ENCODE peak calls at places on chromosomes 2 and 18, in ten cellular contexts. F, A, Z, U, D, N, K, P, C and E are unnamed samples.

GRCh38 chr2:232838406-232838874 is 31.6 kb upstream of the SNORC start:
- DNase-seq in F (peak; percentile 48), A (no peak), Z (peak; percentile 69), U (peak; percentile 20), D (peak; percentile 90), N (no peak), K (peak; percentile 13), P (no peak), C (peak; percentile 30), E (no peak)

GRCh38 chr2:41775381-41776025 is 272.3 kb upstream of the PKDCC start:
- DNase-seq in F (no peak), A (no peak), Z (no peak), U (no peak), D (no peak), N (no peak), K (no peak), P (no peak), C (no peak), E (no peak)

GRCh38 chr2:33673937-33674336 is 74.8 kb upstream of the FAM98A start:
- DNase-seq in F (no peak), A (peak; percentile 24), Z (no peak), U (no peak), D (peak; percentile 29), N (no peak), K (peak; percentile 26), P (no peak), C (peak; percentile 37), E (no peak)

GRCh38 chr2:134461511-134461910 is 207.6 kb downstream of the MGAT5 start:
- DNase-seq in F (no peak), A (no peak), Z (no peak), U (no peak), D (no peak), N (peak; percentile 35), K (no peak), P (no peak), C (peak; percentile 8), E (no peak)

GRCh38 chr18:11520536-11520935 is 88.9 kb upstream of the SLC35G4 start:
- DNase-seq in F (no peak), A (no peak), Z (no peak), U (no peak), D (no peak), N (no peak), K (no peak), P (no peak), C (no peak), E (no peak)

GRCh38 chr2:88698498-88699233 is 7.2 kb downstream of the RPIA start:
- DNase-seq in F (peak; percentile 97), A (no peak), Z (no peak), U (no peak), D (no peak), N (peak; percentile 57), K (no peak), P (no peak), C (no peak), E (no peak)

GRCh38 chr2:177756346-177756745 is 316.2 kb downstream of the PDE11A start:
- DNase-seq in F (no peak), A (no peak), Z (no peak), U (no peak), D (no peak), N (no peak), K (no peak), P (no peak), C (no peak), E (no peak)

GRCh38 chr2:108571262-108571661 is 37.0 kb downstream of the LIMS1 start:
- DNase-seq in F (no peak), A (no peak), Z (no peak), U (no peak), D (no peak), N (no peak), K (no peak), P (no peak), C (peak; percentile 66), E (no peak)

GRCh38 chr2:127324635-127325034 is 30.7 kb upstream of the ERCC3 start:
- DNase-seq in F (peak; percentile 41), A (peak; percentile 50), Z (no peak), U (peak; percentile 41), D (peak; percentile 55), N (no peak), K (peak; percentile 63), P (no peak), C (peak; percentile 68), E (no peak)

GRCh38 chr2:586518-587370 is 90.5 kb downstream of the TMEM18 start:
- DNase-seq in F (no peak), A (no peak), Z (no peak), U (no peak), D (no peak), N (peak; percentile 24), K (no peak), P (no peak), C (no peak), E (no peak)

GRCh38 chr2:240522406-240522805 is 35.4 kb downstream of the ANKMY1 start:
- DNase-seq in F (no peak), A (no peak), Z (no peak), U (no peak), D (no peak), N (peak; percentile 21), K (no peak), P (no peak), C (no peak), E (no peak)

GRCh38 chr2:149931486-149931885 is 343.9 kb upstream of the MMADHC start:
- DNase-seq in F (no peak), A (no peak), Z (no peak), U (no peak), D (no peak), N (peak; percentile 63), K (no peak), P (no peak), C (no peak), E (no peak)

GRCh38 chr18:58716046-58716766 is 44.9 kb downstream of the MALT1 start:
- DNase-seq in F (peak; percentile 28), A (no peak), Z (no peak), U (no peak), D (peak; percentile 11), N (no peak), K (no peak), P (no peak), C (no peak), E (no peak)

GRCh38 chr2:210635257-210635656 is 78.9 kb downstream of the CPS1 start:
- DNase-seq in F (no peak), A (no peak), Z (no peak), U (no peak), D (no peak), N (no peak), K (no peak), P (no peak), C (no peak), E (no peak)

GRCh38 chr2:198499539-198499938 is 695.1 kb downstream of the PLCL1 start:
- DNase-seq in F (no peak), A (no peak), Z (no peak), U (no peak), D (no peak), N (peak; percentile 42), K (no peak), P (no peak), C (no peak), E (no peak)

GRCh38 chr2:49943944-49944803 is 789.9 kb upstream of the FSHR start:
- DNase-seq in F (peak; percentile 74), A (peak; percentile 14), Z (no peak), U (no peak), D (no peak), N (no peak), K (no peak), P (no peak), C (no peak), E (no peak)

GRCh38 chr2:140586379-140586778 is 1544.4 kb downstream of the LRP1B start:
- DNase-seq in F (peak; percentile 13), A (peak; percentile 21), Z (no peak), U (no peak), D (peak; percentile 5), N (peak; percentile 85), K (peak; percentile 63), P (no peak), C (peak; percentile 73), E (no peak)

GRCh38 chr2:128485761-128486639 is 167.3 kb upstream of the HS6ST1 start:
- DNase-seq in F (no peak), A (no peak), Z (no peak), U (no peak), D (no peak), N (no peak), K (no peak), P (no peak), C (no peak), E (no peak)

GRCh38 chr2:128489580-128490273 is 171.1 kb upstream of the HS6ST1 start:
- DNase-seq in F (no peak), A (no peak), Z (no peak), U (no peak), D (no peak), N (peak; percentile 41), K (no peak), P (no peak), C (no peak), E (no peak)

GRCh38 chr2:128487650-128488387 is 169.2 kb upstream of the HS6ST1 start:
- DNase-seq in F (no peak), A (no peak), Z (no peak), U (no peak), D (no peak), N (peak; percentile 47), K (no peak), P (no peak), C (no peak), E (no peak)

GRCh38 chr2:128488429-128488828 is 169.8 kb upstream of the HS6ST1 start:
- DNase-seq in F (no peak), A (no peak), Z (no peak), U (no peak), D (no peak), N (no peak), K (no peak), P (no peak), C (no peak), E (no peak)

GRCh38 chr2:128486640-128487375 is 168.1 kb upstream of the HS6ST1 start:
- DNase-seq in F (no peak), A (no peak), Z (no peak), U (peak; percentile 49), D (no peak), N (no peak), K (no peak), P (no peak), C (no peak), E (peak; percentile 34)
- H3K27ac ChIP-seq in F (no peak overlapping the region), A (no peak overlapping the region), Z (no peak overlapping the region), U (no peak overlapping the region), D (no peak overlapping the region), N (no peak overlapping the region), K (no peak overlapping the region), P (no peak overlapping the region), C (no peak overlapping the region), E (no peak overlapping the region)

GRCh38 chr18:41060967-41061366 is 894.1 kb upstream of the PIK3C3 start:
- DNase-seq in F (no peak), A (no peak), Z (no peak), U (no peak), D (no peak), N (no peak), K (no peak), P (no peak), C (peak; percentile 8), E (no peak)
- H3K27ac ChIP-seq in F (no peak overlapping the region), A (no peak overlapping the region), Z (no peak overlapping the region), U (no peak overlapping the region), D (no peak overlapping the region), N (no peak overlapping the region), K (no peak overlapping the region), P (no peak overlapping the region), C (no peak overlapping the region), E (no peak overlapping the region)

GRCh38 chr2:1818404-1818803 is 74.1 kb upstream of the PXDN start:
- DNase-seq in F (no peak), A (no peak), Z (no peak), U (no peak), D (no peak), N (no peak), K (peak; percentile 22), P (no peak), C (peak; percentile 72), E (no peak)
- H3K27ac ChIP-seq in F (no peak overlapping the region), A (no peak overlapping the region), Z (no peak overlapping the region), U (no peak overlapping the region), D (no peak overlapping the region), N (no peak overlapping the region), K (no peak overlapping the region), P (no peak overlapping the region), C (no peak overlapping the region), E (peak overlapping the region; percentile 88)

GRCh38 chr2:231380307-231380706 is 15.2 kb upstream of the B3GNT7 start:
- DNase-seq in F (no peak), A (no peak), Z (no peak), U (no peak), D (no peak), N (no peak), K (no peak), P (no peak), C (no peak), E (no peak)
- H3K27ac ChIP-seq in F (no peak overlapping the region), A (no peak overlapping the region), Z (no peak overlapping the region), U (no peak overlapping the region), D (no peak overlapping the region), N (no peak overlapping the region), K (no peak overlapping the region), P (peak overlapping the region; percentile 88), C (peak overlapping the region; percentile 87), E (no peak overlapping the region)